ENCODE peak calls at places on chromosomes 16 and 17, in four cellular contexts. Y is posterior cingulate gyrus, Q is fibroblast of pulmonary artery, B is NCI-H69. O is an unnamed sample.

GRCh38 chr17:64097196-64097936 is 32.6 kb downstream of the ERN1 start:
- DNase-seq in Y (no peak), Q (peak; percentile 77), B (no peak), O (peak; percentile 97)

GRCh38 chr17:2068589-2069051 is 13.7 kb downstream of the HIC1 start:
- DNase-seq in Y (peak; percentile 68), Q (peak; percentile 43), B (peak; percentile 92), O (peak; percentile 64)

GRCh38 chr16:22250522-22250921 is 44.4 kb downstream of the EEF2K start:
- DNase-seq in Y (peak; percentile 44), B (no peak), Q (peak; percentile 42), O (no peak)

GRCh38 chr17:35731932-35732805 is 730 bp downstream of the RASL10B start:
- DNase-seq in B (peak; percentile 66), Y (peak; percentile 85), Q (no peak), O (no peak)

GRCh38 chr17:81021531-81022370 is 13.2 kb upstream of the BAIAP2 start:
- DNase-seq in Q (no peak), Y (no peak), B (no peak), O (no peak)

GRCh38 chr17:66549312-66549705 is 246.9 kb downstream of the PRKCA start:
- DNase-seq in Q (peak; percentile 40), B (no peak), Y (no peak), O (no peak)

GRCh38 chr16:51755039-51755501 is 604.0 kb upstream of the SALL1 start:
- DNase-seq in Q (no peak), B (peak; percentile 64), Y (peak; percentile 55), O (no peak)

GRCh38 chr17:57619061-57619937 is 125.8 kb downstream of the CCDC182 start:
- DNase-seq in Q (peak; percentile 8), Y (peak; percentile 48), B (no peak), O (no peak)

GRCh38 chr17:47733047-47733413 is at the start of gene TBX21:
- DNase-seq in Y (peak; percentile 81), B (peak; percentile 90), Q (no peak), O (peak; percentile 25)

GRCh38 chr16:2766430-2767139 is 10.5 kb downstream of the ELOB start:
- DNase-seq in Y (peak; percentile 62), Q (no peak), B (no peak), O (no peak)

GRCh38 chr16:72950669-72951068 is 97.3 kb downstream of the ZFHX3 start:
- DNase-seq in B (no peak), Q (no peak), Y (peak; percentile 75), O (no peak)

GRCh38 chr17:47223007-47223406 is 13.9 kb downstream of the MYL4 start:
- DNase-seq in Y (no peak), Q (no peak), B (no peak), O (peak; percentile 66)

GRCh38 chr17:28928061-28928460 is 23.3 kb downstream of the PHF12 start:
- DNase-seq in Y (no peak), Q (no peak), B (no peak), O (no peak)

O was measured in endothelial cell of umbilical vein.